ENCODE peak calls at places on chromosome 11, in seven cellular contexts. One of them, this sample, is unnamed.
A peak's percentile ranks its signal among the peaks of the same experiment; 100 is the strongest.

GRCh38 chr11:19426719-19427066 is 185.9 kb upstream of the E2F8 start:
- DNase-seq in A549: no peak
- DNase-seq in hippocampal formation: no peak
- DNase-seq in endodermal cell: no peak
- DNase-seq in stimulated activated naive CD4-positive, alpha-beta T cell: no peak
- DNase-seq in stimulated activated CD8-positive, alpha-beta memory T cell treated with anti-CD3 and anti-CD28 coated beads, Interleukin-4, amount 100 ng/mL, for 4 hours: no peak
- DNase-seq in effector memory CD4-positive, alpha-beta T cell: no peak
- DNase-seq in this sample: no peak

GRCh38 chr11:134063096-134063495 is 5.8 kb upstream of the JAM3 start:
- DNase-seq in A549: no peak
- DNase-seq in hippocampal formation: no peak
- DNase-seq in endodermal cell: no peak
- DNase-seq in stimulated activated naive CD4-positive, alpha-beta T cell: no peak
- DNase-seq in stimulated activated CD8-positive, alpha-beta memory T cell treated with anti-CD3 and anti-CD28 coated beads, Interleukin-4, amount 100 ng/mL, for 4 hours: no peak
- DNase-seq in effector memory CD4-positive, alpha-beta T cell: no peak
- DNase-seq in this sample: no peak

GRCh38 chr11:6251990-6252473 is 7.6 kb upstream of the CCKBR start:
- DNase-seq in A549: no peak
- DNase-seq in hippocampal formation: no peak
- DNase-seq in endodermal cell: no peak
- DNase-seq in stimulated activated naive CD4-positive, alpha-beta T cell: no peak
- DNase-seq in stimulated activated CD8-positive, alpha-beta memory T cell treated with anti-CD3 and anti-CD28 coated beads, Interleukin-4, amount 100 ng/mL, for 4 hours: no peak
- DNase-seq in effector memory CD4-positive, alpha-beta T cell: no peak
- DNase-seq in this sample: no peak

GRCh38 chr11:107598225-107599139 is 7.5 kb downstream of the ELMOD1 start:
- DNase-seq in A549: peak; percentile 22
- DNase-seq in hippocampal formation: no peak
- DNase-seq in endodermal cell: peak; percentile 87
- DNase-seq in stimulated activated naive CD4-positive, alpha-beta T cell: no peak
- DNase-seq in stimulated activated CD8-positive, alpha-beta memory T cell treated with anti-CD3 and anti-CD28 coated beads, Interleukin-4, amount 100 ng/mL, for 4 hours: no peak
- DNase-seq in effector memory CD4-positive, alpha-beta T cell: no peak
- DNase-seq in this sample: no peak

GRCh38 chr11:5476184-5476819 is 12.2 kb upstream of the OR52D1 start:
- DNase-seq in A549: peak; percentile 52
- DNase-seq in hippocampal formation: no peak
- DNase-seq in endodermal cell: peak; percentile 79
- DNase-seq in stimulated activated naive CD4-positive, alpha-beta T cell: no peak
- DNase-seq in stimulated activated CD8-positive, alpha-beta memory T cell treated with anti-CD3 and anti-CD28 coated beads, Interleukin-4, amount 100 ng/mL, for 4 hours: no peak
- DNase-seq in effector memory CD4-positive, alpha-beta T cell: no peak
- DNase-seq in this sample: peak; percentile 53

GRCh38 chr11:22634897-22635629 is 9.4 kb upstream of the FANCF start:
- DNase-seq in A549: no peak
- DNase-seq in hippocampal formation: no peak
- DNase-seq in endodermal cell: peak; percentile 83
- DNase-seq in stimulated activated naive CD4-positive, alpha-beta T cell: no peak
- DNase-seq in stimulated activated CD8-positive, alpha-beta memory T cell treated with anti-CD3 and anti-CD28 coated beads, Interleukin-4, amount 100 ng/mL, for 4 hours: no peak
- DNase-seq in effector memory CD4-positive, alpha-beta T cell: no peak
- DNase-seq in this sample: no peak

GRCh38 chr11:120391854-120392253 is 55.6 kb downstream of the ARHGEF12 start:
- DNase-seq in A549: no peak
- DNase-seq in hippocampal formation: no peak
- DNase-seq in endodermal cell: no peak
- DNase-seq in stimulated activated naive CD4-positive, alpha-beta T cell: no peak
- DNase-seq in stimulated activated CD8-positive, alpha-beta memory T cell treated with anti-CD3 and anti-CD28 coated beads, Interleukin-4, amount 100 ng/mL, for 4 hours: no peak
- DNase-seq in effector memory CD4-positive, alpha-beta T cell: no peak
- DNase-seq in this sample: no peak

GRCh38 chr11:123354371-123354770 is 75.7 kb upstream of the GRAMD1B start:
- DNase-seq in A549: no peak
- DNase-seq in hippocampal formation: no peak
- DNase-seq in endodermal cell: no peak
- DNase-seq in stimulated activated naive CD4-positive, alpha-beta T cell: no peak
- DNase-seq in stimulated activated CD8-positive, alpha-beta memory T cell treated with anti-CD3 and anti-CD28 coated beads, Interleukin-4, amount 100 ng/mL, for 4 hours: no peak
- DNase-seq in effector memory CD4-positive, alpha-beta T cell: no peak
- DNase-seq in this sample: no peak

GRCh38 chr11:89613916-89614315 is 96.2 kb upstream of the TRIM77 start:
- DNase-seq in A549: no peak
- DNase-seq in hippocampal formation: no peak
- DNase-seq in endodermal cell: no peak
- DNase-seq in stimulated activated naive CD4-positive, alpha-beta T cell: no peak
- DNase-seq in stimulated activated CD8-positive, alpha-beta memory T cell treated with anti-CD3 and anti-CD28 coated beads, Interleukin-4, amount 100 ng/mL, for 4 hours: no peak
- DNase-seq in effector memory CD4-positive, alpha-beta T cell: no peak
- DNase-seq in this sample: no peak

GRCh38 chr11:85663080-85663729 is 1.7 kb downstream of the CREBZF start:
- DNase-seq in A549: no peak
- DNase-seq in hippocampal formation: no peak
- DNase-seq in endodermal cell: no peak
- DNase-seq in stimulated activated naive CD4-positive, alpha-beta T cell: peak; percentile 26
- DNase-seq in stimulated activated CD8-positive, alpha-beta memory T cell treated with anti-CD3 and anti-CD28 coated beads, Interleukin-4, amount 100 ng/mL, for 4 hours: no peak
- DNase-seq in effector memory CD4-positive, alpha-beta T cell: no peak
- DNase-seq in this sample: no peak

GRCh38 chr11:60367009-60367408 is 11.3 kb upstream of the MS4A7 start:
- DNase-seq in A549: no peak
- DNase-seq in hippocampal formation: no peak
- DNase-seq in endodermal cell: no peak
- DNase-seq in stimulated activated naive CD4-positive, alpha-beta T cell: no peak
- DNase-seq in stimulated activated CD8-positive, alpha-beta memory T cell treated with anti-CD3 and anti-CD28 coated beads, Interleukin-4, amount 100 ng/mL, for 4 hours: no peak
- DNase-seq in effector memory CD4-positive, alpha-beta T cell: no peak
- DNase-seq in this sample: peak; percentile 75

GRCh38 chr11:74522776-74523175 is 29.3 kb upstream of the LIPT2 start:
- DNase-seq in A549: no peak
- DNase-seq in hippocampal formation: no peak
- DNase-seq in endodermal cell: no peak
- DNase-seq in stimulated activated naive CD4-positive, alpha-beta T cell: no peak
- DNase-seq in stimulated activated CD8-positive, alpha-beta memory T cell treated with anti-CD3 and anti-CD28 coated beads, Interleukin-4, amount 100 ng/mL, for 4 hours: no peak
- DNase-seq in effector memory CD4-positive, alpha-beta T cell: no peak
- DNase-seq in this sample: no peak

GRCh38 chr11:8389034-8389996 is 125.6 kb upstream of the LMO1 start:
- DNase-seq in A549: no peak
- DNase-seq in hippocampal formation: peak; percentile 36
- DNase-seq in endodermal cell: no peak
- DNase-seq in stimulated activated naive CD4-positive, alpha-beta T cell: no peak
- DNase-seq in stimulated activated CD8-positive, alpha-beta memory T cell treated with anti-CD3 and anti-CD28 coated beads, Interleukin-4, amount 100 ng/mL, for 4 hours: no peak
- DNase-seq in effector memory CD4-positive, alpha-beta T cell: no peak
- DNase-seq in this sample: no peak

GRCh38 chr11:93392862-93393261 is 62.3 kb downstream of the DEUP1 start:
- DNase-seq in A549: no peak
- DNase-seq in hippocampal formation: no peak
- DNase-seq in endodermal cell: no peak
- DNase-seq in stimulated activated naive CD4-positive, alpha-beta T cell: no peak
- DNase-seq in stimulated activated CD8-positive, alpha-beta memory T cell treated with anti-CD3 and anti-CD28 coated beads, Interleukin-4, amount 100 ng/mL, for 4 hours: no peak
- DNase-seq in effector memory CD4-positive, alpha-beta T cell: no peak
- DNase-seq in this sample: no peak

GRCh38 chr11:40716344-40717178 is 742.9 kb downstream of the LRRC4C start:
- DNase-seq in A549: no peak
- DNase-seq in hippocampal formation: no peak
- DNase-seq in endodermal cell: no peak
- DNase-seq in stimulated activated naive CD4-positive, alpha-beta T cell: no peak
- DNase-seq in stimulated activated CD8-positive, alpha-beta memory T cell treated with anti-CD3 and anti-CD28 coated beads, Interleukin-4, amount 100 ng/mL, for 4 hours: no peak
- DNase-seq in effector memory CD4-positive, alpha-beta T cell: no peak
- DNase-seq in this sample: no peak

GRCh38 chr11:113082501-113082900 is 121.3 kb downstream of the NCAM1 start:
- DNase-seq in A549: no peak
- DNase-seq in hippocampal formation: no peak
- DNase-seq in endodermal cell: no peak
- DNase-seq in stimulated activated naive CD4-positive, alpha-beta T cell: no peak
- DNase-seq in stimulated activated CD8-positive, alpha-beta memory T cell treated with anti-CD3 and anti-CD28 coated beads, Interleukin-4, amount 100 ng/mL, for 4 hours: no peak
- DNase-seq in effector memory CD4-positive, alpha-beta T cell: no peak
- DNase-seq in this sample: no peak

GRCh38 chr11:104175769-104176168 is 11.8 kb upstream of the PDGFD start:
- DNase-seq in A549: no peak
- DNase-seq in hippocampal formation: no peak
- DNase-seq in endodermal cell: no peak
- DNase-seq in stimulated activated naive CD4-positive, alpha-beta T cell: no peak
- DNase-seq in stimulated activated CD8-positive, alpha-beta memory T cell treated with anti-CD3 and anti-CD28 coated beads, Interleukin-4, amount 100 ng/mL, for 4 hours: no peak
- DNase-seq in effector memory CD4-positive, alpha-beta T cell: no peak
- DNase-seq in this sample: no peak

GRCh38 chr11:1487091-1487850 is 692 bp upstream of the MOB2 start:
- DNase-seq in A549: no peak
- DNase-seq in hippocampal formation: no peak
- DNase-seq in endodermal cell: no peak
- DNase-seq in stimulated activated naive CD4-positive, alpha-beta T cell: no peak
- DNase-seq in stimulated activated CD8-positive, alpha-beta memory T cell treated with anti-CD3 and anti-CD28 coated beads, Interleukin-4, amount 100 ng/mL, for 4 hours: no peak
- DNase-seq in effector memory CD4-positive, alpha-beta T cell: no peak
- DNase-seq in this sample: no peak

GRCh38 chr11:35367491-35367890 is 51.9 kb downstream of the SLC1A2 start:
- DNase-seq in A549: no peak
- DNase-seq in hippocampal formation: no peak
- DNase-seq in endodermal cell: no peak
- DNase-seq in stimulated activated naive CD4-positive, alpha-beta T cell: no peak
- DNase-seq in stimulated activated CD8-positive, alpha-beta memory T cell treated with anti-CD3 and anti-CD28 coated beads, Interleukin-4, amount 100 ng/mL, for 4 hours: no peak
- DNase-seq in effector memory CD4-positive, alpha-beta T cell: no peak
- DNase-seq in this sample: no peak

GRCh38 chr11:45089251-45089650 is 57.2 kb upstream of the PRDM11 start:
- DNase-seq in A549: no peak
- DNase-seq in hippocampal formation: no peak
- DNase-seq in endodermal cell: no peak
- DNase-seq in stimulated activated naive CD4-positive, alpha-beta T cell: no peak
- DNase-seq in stimulated activated CD8-positive, alpha-beta memory T cell treated with anti-CD3 and anti-CD28 coated beads, Interleukin-4, amount 100 ng/mL, for 4 hours: no peak
- DNase-seq in effector memory CD4-positive, alpha-beta T cell: no peak
- DNase-seq in this sample: no peak

GRCh38 chr11:66543263-66544107 is 2.4 kb downstream of the ZDHHC24 start:
- DNase-seq in A549: no peak
- DNase-seq in hippocampal formation: peak; percentile 12
- DNase-seq in endodermal cell: peak; percentile 88
- DNase-seq in stimulated activated naive CD4-positive, alpha-beta T cell: peak; percentile 34
- DNase-seq in stimulated activated CD8-positive, alpha-beta memory T cell treated with anti-CD3 and anti-CD28 coated beads, Interleukin-4, amount 100 ng/mL, for 4 hours: peak; percentile 35
- DNase-seq in effector memory CD4-positive, alpha-beta T cell: peak; percentile 39
- DNase-seq in this sample: peak; percentile 81

GRCh38 chr11:5369793-5370192 is 13.8 kb upstream of the OR51M1 start:
- DNase-seq in A549: peak; percentile 1
- DNase-seq in hippocampal formation: no peak
- DNase-seq in endodermal cell: no peak
- DNase-seq in stimulated activated naive CD4-positive, alpha-beta T cell: no peak
- DNase-seq in stimulated activated CD8-positive, alpha-beta memory T cell treated with anti-CD3 and anti-CD28 coated beads, Interleukin-4, amount 100 ng/mL, for 4 hours: no peak
- DNase-seq in effector memory CD4-positive, alpha-beta T cell: no peak
- DNase-seq in this sample: no peak

GRCh38 chr11:10122337-10123197 is 171.5 kb downstream of the SBF2 start:
- DNase-seq in A549: peak; percentile 31
- DNase-seq in hippocampal formation: no peak
- DNase-seq in endodermal cell: no peak
- DNase-seq in stimulated activated naive CD4-positive, alpha-beta T cell: no peak
- DNase-seq in stimulated activated CD8-positive, alpha-beta memory T cell treated with anti-CD3 and anti-CD28 coated beads, Interleukin-4, amount 100 ng/mL, for 4 hours: no peak
- DNase-seq in effector memory CD4-positive, alpha-beta T cell: no peak
- DNase-seq in this sample: no peak

GRCh38 chr11:19345519-19345847 is 104.7 kb upstream of the E2F8 start:
- DNase-seq in A549: no peak
- DNase-seq in hippocampal formation: peak; percentile 45
- DNase-seq in endodermal cell: peak; percentile 81
- DNase-seq in stimulated activated naive CD4-positive, alpha-beta T cell: no peak
- DNase-seq in stimulated activated CD8-positive, alpha-beta memory T cell treated with anti-CD3 and anti-CD28 coated beads, Interleukin-4, amount 100 ng/mL, for 4 hours: no peak
- DNase-seq in effector memory CD4-positive, alpha-beta T cell: no peak
- DNase-seq in this sample: no peak

GRCh38 chr11:62806611-62807121 is 1.4 kb upstream of the NXF1 start:
- DNase-seq in A549: no peak
- DNase-seq in hippocampal formation: no peak
- DNase-seq in endodermal cell: peak; percentile 59
- DNase-seq in stimulated activated naive CD4-positive, alpha-beta T cell: no peak
- DNase-seq in stimulated activated CD8-positive, alpha-beta memory T cell treated with anti-CD3 and anti-CD28 coated beads, Interleukin-4, amount 100 ng/mL, for 4 hours: no peak
- DNase-seq in effector memory CD4-positive, alpha-beta T cell: no peak
- DNase-seq in this sample: no peak

GRCh38 chr11:17865765-17866428 is 131.3 kb downstream of the KCNC1 start:
- DNase-seq in A549: no peak
- DNase-seq in hippocampal formation: no peak
- DNase-seq in endodermal cell: no peak
- DNase-seq in stimulated activated naive CD4-positive, alpha-beta T cell: no peak
- DNase-seq in stimulated activated CD8-positive, alpha-beta memory T cell treated with anti-CD3 and anti-CD28 coated beads, Interleukin-4, amount 100 ng/mL, for 4 hours: no peak
- DNase-seq in effector memory CD4-positive, alpha-beta T cell: no peak
- DNase-seq in this sample: no peak

GRCh38 chr11:48002565-48002964 is 22.2 kb downstream of the PTPRJ start:
- DNase-seq in A549: no peak
- DNase-seq in hippocampal formation: no peak
- DNase-seq in endodermal cell: no peak
- DNase-seq in stimulated activated naive CD4-positive, alpha-beta T cell: no peak
- DNase-seq in stimulated activated CD8-positive, alpha-beta memory T cell treated with anti-CD3 and anti-CD28 coated beads, Interleukin-4, amount 100 ng/mL, for 4 hours: no peak
- DNase-seq in effector memory CD4-positive, alpha-beta T cell: no peak
- DNase-seq in this sample: no peak

GRCh38 chr11:35610636-35611035 is 7.6 kb upstream of the FJX1 start:
- DNase-seq in A549: no peak
- DNase-seq in hippocampal formation: no peak
- DNase-seq in endodermal cell: no peak
- DNase-seq in stimulated activated naive CD4-positive, alpha-beta T cell: no peak
- DNase-seq in stimulated activated CD8-positive, alpha-beta memory T cell treated with anti-CD3 and anti-CD28 coated beads, Interleukin-4, amount 100 ng/mL, for 4 hours: no peak
- DNase-seq in effector memory CD4-positive, alpha-beta T cell: no peak
- DNase-seq in this sample: no peak

GRCh38 chr11:17366491-17366890 is 14.9 kb downstream of the NCR3LG1 start:
- DNase-seq in A549: no peak
- DNase-seq in hippocampal formation: no peak
- DNase-seq in endodermal cell: no peak
- DNase-seq in stimulated activated naive CD4-positive, alpha-beta T cell: no peak
- DNase-seq in stimulated activated CD8-positive, alpha-beta memory T cell treated with anti-CD3 and anti-CD28 coated beads, Interleukin-4, amount 100 ng/mL, for 4 hours: no peak
- DNase-seq in effector memory CD4-positive, alpha-beta T cell: no peak
- DNase-seq in this sample: no peak

GRCh38 chr11:13680501-13681264 is 12.2 kb downstream of the FAR1 start:
- DNase-seq in A549: no peak
- DNase-seq in hippocampal formation: peak; percentile 14
- DNase-seq in endodermal cell: no peak
- DNase-seq in stimulated activated naive CD4-positive, alpha-beta T cell: no peak
- DNase-seq in stimulated activated CD8-positive, alpha-beta memory T cell treated with anti-CD3 and anti-CD28 coated beads, Interleukin-4, amount 100 ng/mL, for 4 hours: no peak
- DNase-seq in effector memory CD4-positive, alpha-beta T cell: no peak
- DNase-seq in this sample: no peak

GRCh38 chr11:69240332-69241074 is 53.5 kb upstream of the MYEOV start:
- DNase-seq in A549: no peak
- DNase-seq in hippocampal formation: no peak
- DNase-seq in endodermal cell: peak; percentile 77
- DNase-seq in stimulated activated naive CD4-positive, alpha-beta T cell: no peak
- DNase-seq in stimulated activated CD8-positive, alpha-beta memory T cell treated with anti-CD3 and anti-CD28 coated beads, Interleukin-4, amount 100 ng/mL, for 4 hours: no peak
- DNase-seq in effector memory CD4-positive, alpha-beta T cell: no peak
- DNase-seq in this sample: no peak

GRCh38 chr11:19763315-19763714 is 50.7 kb downstream of the NAV2 start:
- DNase-seq in A549: no peak
- DNase-seq in hippocampal formation: no peak
- DNase-seq in endodermal cell: no peak
- DNase-seq in stimulated activated naive CD4-positive, alpha-beta T cell: no peak
- DNase-seq in stimulated activated CD8-positive, alpha-beta memory T cell treated with anti-CD3 and anti-CD28 coated beads, Interleukin-4, amount 100 ng/mL, for 4 hours: no peak
- DNase-seq in effector memory CD4-positive, alpha-beta T cell: no peak
- DNase-seq in this sample: no peak